ENCODE peak calls at places on chromosomes 2 and 18, in seven cellular contexts. I, J, A, P, G, T and O are unnamed samples.

GRCh38 chr2:207337234-207338219 is 171.8 kb upstream of the KLF7 start:
- DNase-seq in J (no peak), P (no peak), I (no peak), G (no peak), T (no peak), A (peak; percentile 36), O (no peak)

GRCh38 chr18:54480616-54481015 is 110.4 kb upstream of the DYNAP start:
- DNase-seq in P (no peak), T (no peak), A (no peak), I (no peak), J (no peak), G (no peak), O (no peak)

GRCh38 chr2:145186303-145186702 is 666.4 kb upstream of the ZEB2 start:
- DNase-seq in T (no peak), P (no peak), A (no peak), I (no peak), J (no peak), G (no peak), O (peak; percentile 21)

GRCh38 chr2:42844901-42845685 is 52.7 kb upstream of the HAAO start:
- DNase-seq in P (no peak), T (no peak), J (no peak), G (no peak), A (peak; percentile 74), I (no peak), O (no peak)

GRCh38 chr18:7452331-7452730 is 114.8 kb upstream of the PTPRM start:
- DNase-seq in P (no peak), J (peak; percentile 52), A (peak; percentile 68), I (peak; percentile 46), T (no peak), G (peak; percentile 62), O (peak; percentile 58)

GRCh38 chr2:239397856-239398470 is 2.9 kb downstream of the HDAC4 start:
- DNase-seq in T (no peak), J (peak; percentile 35), I (no peak), A (no peak), P (no peak), G (no peak), O (no peak)

GRCh38 chr2:68857446-68857845 is 13.8 kb downstream of the BMP10 start:
- DNase-seq in A (no peak), T (no peak), P (no peak), J (no peak), I (no peak), G (no peak), O (no peak)

GRCh38 chr2:152405206-152406118 is 70.5 kb downstream of the FMNL2 start:
- DNase-seq in J (no peak), T (no peak), I (no peak), G (no peak), A (peak; percentile 49), P (no peak), O (no peak)

GRCh38 chr2:176685908-176686307 is 416.7 kb downstream of the MTX2 start:
- DNase-seq in T (no peak), G (no peak), I (no peak), P (no peak), J (no peak), A (peak; percentile 48), O (no peak)

GRCh38 chr18:42828881-42829280 is 286.6 kb downstream of the RIT2 start:
- DNase-seq in I (no peak), G (no peak), A (no peak), T (no peak), J (no peak), P (no peak), O (no peak)

GRCh38 chr2:72757177-72757775 is 68.6 kb downstream of the EXOC6B start:
- DNase-seq in T (no peak), G (peak; percentile 54), J (peak; percentile 5), A (peak; percentile 81), I (no peak), P (no peak), O (no peak)

GRCh38 chr18:8912348-8913057 is 190.0 kb upstream of the NDUFV2 start:
- DNase-seq in J (peak; percentile 10), P (no peak), G (peak; percentile 47), A (peak; percentile 38), I (no peak), T (no peak), O (peak; percentile 73)

GRCh38 chr2:30282081-30282480 is 50.7 kb downstream of the LBH start:
- DNase-seq in G (no peak), J (no peak), P (no peak), A (no peak), I (no peak), T (no peak), O (no peak)

GRCh38 chr2:25168256-25169072 is at the start of gene POMC:
- DNase-seq in J (peak; percentile 66), I (peak; percentile 35), G (peak; percentile 17), A (peak; percentile 58), T (no peak), P (no peak), O (no peak)

GRCh38 chr2:45698538-45698937 is 47.1 kb downstream of the PRKCE start:
- DNase-seq in A (no peak), I (no peak), J (no peak), G (no peak), P (no peak), T (no peak), O (no peak)

GRCh38 chr2:45700407-45701013 is 49.0 kb downstream of the PRKCE start:
- DNase-seq in A (no peak), P (no peak), G (no peak), J (no peak), T (no peak), I (no peak), O (no peak)

GRCh38 chr2:45699032-45699658 is 47.7 kb downstream of the PRKCE start:
- DNase-seq in J (peak; percentile 9), P (no peak), A (no peak), I (peak; percentile 44), G (no peak), T (no peak), O (no peak)

GRCh38 chr2:45697190-45697589 is 45.7 kb downstream of the PRKCE start:
- DNase-seq in I (no peak), G (no peak), J (no peak), A (no peak), P (no peak), T (no peak), O (no peak)

DNA sequence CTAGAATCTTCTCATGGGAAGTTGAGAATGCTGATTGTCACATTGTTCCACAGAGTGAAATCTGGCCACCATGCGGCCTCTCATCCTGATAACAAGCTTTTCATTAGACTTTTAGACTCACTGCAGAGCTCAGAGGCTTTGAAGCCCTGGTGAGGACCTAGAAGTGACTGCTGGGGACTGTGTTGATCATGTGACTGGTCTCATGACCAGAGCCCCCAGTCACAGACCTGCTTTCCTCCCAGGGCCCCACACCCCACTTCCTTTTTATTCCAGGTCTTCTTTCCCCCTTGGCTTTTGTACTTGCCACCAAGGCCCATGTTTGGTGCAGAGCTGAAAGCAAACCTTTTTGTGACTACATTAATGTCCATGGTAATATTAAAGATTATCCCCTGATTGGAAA is 45.2 kb downstream of the PRKCE start:
- DNase-seq in A (no peak), I (no peak), G (no peak), P (no peak), T (no peak), J (no peak), O (no peak)
- TF ChIP-seq CTCF in A (no peak), I (no peak), G (no peak), P (no peak), T (no peak), J (no peak), O (no peak)

GRCh38 chr2:187299122-187299906 is 148.7 kb downstream of the CALCRL start:
- DNase-seq in I (no peak), A (no peak), T (no peak), G (peak; percentile 3), P (no peak), J (no peak), O (no peak)
- TF ChIP-seq CTCF in I (peak; percentile 5), A (no peak), T (peak; percentile 13), G (peak; percentile 23), P (no peak), J (peak; percentile 9), O (no peak)

GRCh38 chr18:32553174-32553573 is 82.5 kb upstream of the GAREM1 start:
- DNase-seq in A (peak; percentile 6), J (no peak), P (no peak), T (no peak), G (no peak), I (no peak), O (no peak)

GRCh38 chr18:32549248-32549842 is 78.7 kb upstream of the GAREM1 start:
- DNase-seq in P (peak; percentile 16), A (peak; percentile 79), G (peak; percentile 74), T (no peak), J (peak; percentile 61), I (peak; percentile 55), O (peak; percentile 71)

GRCh38 chr18:32552421-32553030 is 81.8 kb upstream of the GAREM1 start:
- DNase-seq in I (peak; percentile 56), P (peak; percentile 47), A (peak; percentile 85), J (peak; percentile 47), G (peak; percentile 83), T (no peak), O (peak; percentile 47)

GRCh38 chr18:32548688-32549087 is 78.0 kb upstream of the GAREM1 start:
- DNase-seq in J (no peak), A (peak; percentile 32), T (no peak), I (peak; percentile 9), P (no peak), G (no peak), O (no peak)

GRCh38 chr18:32550958-32551357 is 80.3 kb upstream of the GAREM1 start:
- DNase-seq in G (no peak), J (peak; percentile 16), I (peak; percentile 30), A (peak; percentile 31), T (no peak), P (no peak), O (peak; percentile 41)
- TF ChIP-seq CTCF in G (peak; percentile 16), J (peak; percentile 9), I (no peak), A (peak; percentile 21), T (no peak), P (no peak), O (peak; percentile 48)

GRCh38 chr2:206159346-206160123 is at the start of the genes EEF1B2 and NDUFS1:
- DNase-seq in A (peak; percentile 99), P (peak; percentile 91), J (peak; percentile 96), T (peak; percentile 99), I (peak; percentile 97), G (peak; percentile 97), O (peak; percentile 97)
- TF ChIP-seq CTCF in A (no peak), P (no peak), J (no peak), T (no peak), I (no peak), G (no peak), O (no peak)